ENCODE peak calls at places on chromosomes 11 and 22, in nine cellular contexts. One of them, this sample, is unnamed.
A peak's percentile ranks its signal among the peaks of the same experiment; 100 is the strongest.

GRCh38 chr11:57787920-57788716 is 26.5 kb downstream of the CTNND1 start:
- DNase-seq in fibroblast of gingiva: no peak
- DNase-seq in body of pancreas: no peak
- DNase-seq in effector memory CD4-positive, alpha-beta T cell: no peak
- DNase-seq in SJSA1: no peak
- DNase-seq in lower lobe of right lung: peak; percentile 66
- DNase-seq in ELF-1: peak; percentile 72
- DNase-seq in neural crest cell: no peak
- DNase-seq in LHCN-M2: peak; percentile 41
- DNase-seq in this sample: no peak

GRCh38 chr22:49934144-49934890 is 15.9 kb downstream of the CRELD2 start:
- DNase-seq in fibroblast of gingiva: peak; percentile 20
- DNase-seq in body of pancreas: peak; percentile 84
- DNase-seq in effector memory CD4-positive, alpha-beta T cell: peak; percentile 43
- DNase-seq in SJSA1: no peak
- DNase-seq in lower lobe of right lung: peak; percentile 88
- DNase-seq in ELF-1: no peak
- DNase-seq in neural crest cell: no peak
- DNase-seq in LHCN-M2: peak; percentile 49
- DNase-seq in this sample: no peak

GRCh38 chr22:20396639-20397038 is 2.7 kb downstream of the ZNF74 start:
- DNase-seq in fibroblast of gingiva: peak; percentile 68
- DNase-seq in body of pancreas: no peak
- DNase-seq in effector memory CD4-positive, alpha-beta T cell: no peak
- DNase-seq in SJSA1: peak; percentile 46
- DNase-seq in lower lobe of right lung: no peak
- DNase-seq in ELF-1: no peak
- DNase-seq in neural crest cell: no peak
- DNase-seq in LHCN-M2: peak; percentile 71
- DNase-seq in this sample: no peak

GRCh38 chr22:20524004-20524481 is 16.6 kb downstream of the MED15 start:
- DNase-seq in fibroblast of gingiva: no peak
- DNase-seq in body of pancreas: no peak
- DNase-seq in effector memory CD4-positive, alpha-beta T cell: no peak
- DNase-seq in SJSA1: no peak
- DNase-seq in lower lobe of right lung: no peak
- DNase-seq in ELF-1: no peak
- DNase-seq in neural crest cell: no peak
- DNase-seq in LHCN-M2: peak; percentile 54
- DNase-seq in this sample: no peak

GRCh38 chr22:27212617-27213177 is 555.3 kb downstream of the MIAT start:
- DNase-seq in fibroblast of gingiva: peak; percentile 96
- DNase-seq in body of pancreas: peak; percentile 67
- DNase-seq in effector memory CD4-positive, alpha-beta T cell: no peak
- DNase-seq in SJSA1: peak; percentile 82
- DNase-seq in lower lobe of right lung: no peak
- DNase-seq in ELF-1: peak; percentile 74
- DNase-seq in neural crest cell: no peak
- DNase-seq in LHCN-M2: peak; percentile 94
- DNase-seq in this sample: peak; percentile 98

GRCh38 chr11:65334696-65335295 is 1.1 kb downstream of the DPF2 start:
- DNase-seq in fibroblast of gingiva: no peak
- DNase-seq in body of pancreas: no peak
- DNase-seq in effector memory CD4-positive, alpha-beta T cell: no peak
- DNase-seq in SJSA1: no peak
- DNase-seq in lower lobe of right lung: no peak
- DNase-seq in ELF-1: no peak
- DNase-seq in neural crest cell: no peak
- DNase-seq in LHCN-M2: no peak
- DNase-seq in this sample: no peak

GRCh38 chr11:69481393-69481844 is at the start of gene LINC01488:
- DNase-seq in fibroblast of gingiva: no peak
- DNase-seq in body of pancreas: no peak
- DNase-seq in effector memory CD4-positive, alpha-beta T cell: no peak
- DNase-seq in SJSA1: no peak
- DNase-seq in lower lobe of right lung: peak; percentile 9
- DNase-seq in ELF-1: no peak
- DNase-seq in neural crest cell: no peak
- DNase-seq in LHCN-M2: no peak
- DNase-seq in this sample: no peak

GRCh38 chr11:65426839-65427690 is 4.5 kb downstream of the NEAT1 start:
- DNase-seq in fibroblast of gingiva: peak; percentile 80
- DNase-seq in body of pancreas: peak; percentile 82
- DNase-seq in effector memory CD4-positive, alpha-beta T cell: peak; percentile 37
- DNase-seq in SJSA1: peak; percentile 73
- DNase-seq in lower lobe of right lung: peak; percentile 46
- DNase-seq in ELF-1: peak; percentile 70
- DNase-seq in neural crest cell: no peak
- DNase-seq in LHCN-M2: peak; percentile 64
- DNase-seq in this sample: no peak

GRCh38 chr11:57658023-57658361 is 430 bp downstream of the CLP1 start:
- DNase-seq in fibroblast of gingiva: no peak
- DNase-seq in body of pancreas: no peak
- DNase-seq in effector memory CD4-positive, alpha-beta T cell: no peak
- DNase-seq in SJSA1: no peak
- DNase-seq in lower lobe of right lung: no peak
- DNase-seq in ELF-1: no peak
- DNase-seq in neural crest cell: no peak
- DNase-seq in LHCN-M2: no peak
- DNase-seq in this sample: no peak

This sample was measured in fibroblast of the conjunctiva.